ENCODE peak calls at places on chromosomes 3 and 15, in seven cellular contexts. T is IMR-90, O is fibroblast of mammary gland, X is endothelial cell of umbilical vein, Q is WERI-Rb-1, C is psoas muscle, V is A549. L is an unnamed sample.

GRCh38 chr3:169227911-169228310 is 435.6 kb downstream of the MECOM start:
- DNase-seq in T (peak), O (peak), X (peak), Q (no peak), C (no peak), V (no peak), L (no peak)

GRCh38 chr15:54772663-54773062 is 424.1 kb downstream of the RSL24D1 start:
- DNase-seq in T (no peak), O (no peak), X (no peak), Q (no peak), C (no peak), V (no peak), L (no peak)

GRCh38 chr3:197926418-197926817 is 23.6 kb upstream of the RPL35A start:
- DNase-seq in T (no peak), O (no peak), X (no peak), Q (no peak), C (no peak), V (peak), L (no peak)

GRCh38 chr3:10336761-10337160 is 15.8 kb upstream of the SEC13 start:
- DNase-seq in T (no peak), O (no peak), X (no peak), Q (no peak), C (no peak), V (no peak), L (no peak)

GRCh38 chr15:101354891-101355623 is 60.0 kb upstream of the SNRPA1 start:
- DNase-seq in T (no peak), O (no peak), X (no peak), Q (no peak), C (no peak), V (no peak), L (no peak)

GRCh38 chr3:11476814-11477213 is 166.9 kb downstream of the VGLL4 start:
- DNase-seq in T (no peak), O (no peak), X (peak), Q (no peak), C (no peak), V (no peak), L (no peak)

GRCh38 chr15:75049392-75049791 is 26.0 kb downstream of the PPCDC start:
- DNase-seq in T (peak), O (no peak), X (peak), Q (no peak), C (peak), V (no peak), L (no peak)

GRCh38 chr15:42118650-42119531 is 24.5 kb upstream of the PLA2G4D start:
- DNase-seq in T (no peak), O (no peak), X (no peak), Q (no peak), C (no peak), V (no peak), L (no peak)

GRCh38 chr3:9666704-9667445 is 17.6 kb downstream of the MTMR14 start:
- DNase-seq in T (no peak), O (no peak), X (no peak), Q (no peak), C (no peak), V (no peak), L (no peak)

GRCh38 chr15:71183063-71183462 is 67.8 kb downstream of the THSD4 start:
- DNase-seq in T (no peak), O (no peak), X (no peak), Q (no peak), C (no peak), V (no peak), L (no peak)

GRCh38 chr3:76122007-76122406 is 336.7 kb upstream of the ZNF717 start:
- DNase-seq in T (peak), O (peak), X (no peak), Q (no peak), C (no peak), V (no peak), L (no peak)

GRCh38 chr3:179526989-179527391 is 35.7 kb upstream of the ACTL6A start:
- DNase-seq in T (peak), O (peak), X (peak), Q (no peak), C (peak), V (peak), L (no peak)

GRCh38 chr15:73371812-73372211 is 3.1 kb upstream of the HCN4 start:
- DNase-seq in T (no peak), O (no peak), X (no peak), Q (no peak), C (no peak), V (no peak), L (no peak)

GRCh38 chr3:17088602-17089313 is 204.0 kb downstream of the PLCL2 start:
- DNase-seq in T (no peak), O (no peak), X (no peak), Q (no peak), C (no peak), V (no peak), L (no peak)

GRCh38 chr15:92118936-92119325 is 265.4 kb downstream of the SLCO3A1 start:
- DNase-seq in T (no peak), O (no peak), X (no peak), Q (no peak), C (no peak), V (no peak), L (no peak)

GRCh38 chr3:102006812-102007485 is 157.6 kb downstream of the NFKBIZ start:
- DNase-seq in T (peak), O (peak), X (peak), Q (no peak), C (no peak), V (peak), L (peak)

GRCh38 chr15:50234764-50235163 is 30.8 kb downstream of the HDC start:
- DNase-seq in T (no peak), O (no peak), X (no peak), Q (no peak), C (no peak), V (no peak), L (no peak)

GRCh38 chr3:10361375-10361774 is 40.5 kb upstream of the SEC13 start:
- DNase-seq in T (no peak), O (no peak), X (no peak), Q (no peak), C (no peak), V (no peak), L (no peak)

GRCh38 chr3:132543016-132543739 is 53.9 kb upstream of the ACKR4 start:
- DNase-seq in T (peak), O (peak), X (peak), Q (no peak), C (no peak), V (peak), L (peak)

GRCh38 chr3:173287361-173287760 is 110.2 kb upstream of the NLGN1 start:
- DNase-seq in T (no peak), O (no peak), X (no peak), Q (no peak), C (no peak), V (no peak), L (no peak)

GRCh38 chr15:75809986-75810750 is 33.1 kb upstream of the UBE2Q2 start:
- DNase-seq in T (no peak), O (peak), X (peak), Q (peak), C (no peak), V (peak), L (no peak)

GRCh38 chr3:39110041-39110639 is 2.7 kb downstream of the TTC21A start:
- DNase-seq in T (no peak), O (no peak), X (no peak), Q (no peak), C (no peak), V (no peak), L (no peak)

GRCh38 chr3:72180405-72180804 is 395.5 kb upstream of the PROK2 start:
- DNase-seq in T (no peak), O (no peak), X (no peak), Q (no peak), C (no peak), V (no peak), L (no peak)

GRCh38 chr3:90010341-90010740 is 902.9 kb downstream of the EPHA3 start:
- DNase-seq in T (peak), O (peak), X (no peak), Q (no peak), C (no peak), V (no peak), L (no peak)

GRCh38 chr3:13105181-13105580 is 32.0 kb upstream of the IQSEC1 start:
- DNase-seq in T (no peak), O (no peak), X (no peak), Q (no peak), C (no peak), V (no peak), L (no peak)

GRCh38 chr3:149971403-149972075 is 844 bp upstream of the PFN2 start:
- DNase-seq in T (peak), O (peak), X (peak), Q (peak), C (peak), V (no peak), L (no peak)

GRCh38 chr15:28098766-28099554 is at the start of gene OCA2:
- DNase-seq in T (peak), O (no peak), X (no peak), Q (peak), C (peak), V (peak), L (no peak)

GRCh38 chr3:42702982-42703694 is 540 bp upstream of the HHATL start:
- DNase-seq in T (no peak), O (no peak), X (no peak), Q (no peak), C (no peak), V (no peak), L (no peak)

GRCh38 chr3:20853890-20854289 is 667.9 kb upstream of the SGO1 start:
- DNase-seq in T (no peak), O (no peak), X (no peak), Q (no peak), C (no peak), V (no peak), L (no peak)

GRCh38 chr3:70531063-70531657 is 218.7 kb upstream of the MDFIC2 start:
- DNase-seq in T (peak), O (peak), X (peak), Q (no peak), C (no peak), V (peak), L (no peak)

GRCh38 chr3:11201246-11202024 is 47.1 kb downstream of the HRH1 start:
- DNase-seq in T (no peak), O (no peak), X (peak), Q (no peak), C (no peak), V (peak), L (no peak)

GRCh38 chr15:73924258-73924921 is 1.9 kb upstream of the LOXL1 start:
- DNase-seq in T (peak), O (peak), X (peak), Q (peak), C (peak), V (peak), L (no peak)

GRCh38 chr3:57530071-57530608 is 14.0 kb downstream of the DNAH12 start:
- DNase-seq in T (no peak), O (no peak), X (no peak), Q (no peak), C (no peak), V (no peak), L (no peak)

GRCh38 chr3:101381809-101382208 is 61.4 kb upstream of the IMPG2 start:
- DNase-seq in T (peak), O (peak), X (peak), Q (no peak), C (no peak), V (peak), L (peak)

GRCh38 chr3:12796171-12797123 is at the start of gene CAND2:
- DNase-seq in T (peak), O (peak), X (peak), Q (peak), C (peak), V (peak), L (no peak)

DNA sequence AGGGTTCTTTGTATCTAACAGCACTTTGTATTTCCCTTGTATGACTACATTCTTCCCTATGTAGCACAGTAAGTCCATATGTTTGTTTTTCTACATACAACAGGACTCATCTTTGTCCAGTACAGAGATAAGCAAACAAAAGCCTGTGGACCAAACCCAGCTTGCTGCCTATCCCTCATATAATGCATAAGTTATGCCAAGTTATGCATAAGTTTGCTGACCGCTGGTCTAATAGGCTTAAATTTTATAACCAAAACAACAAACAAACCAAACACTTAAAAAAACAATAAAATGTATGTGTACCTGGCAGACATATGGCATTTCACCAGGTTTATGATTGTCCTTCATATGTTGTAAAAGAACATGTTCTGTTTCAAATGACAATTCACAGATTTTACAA is 56.0 kb downstream of the ZNF280D start:
- DNase-seq in T (no peak), O (no peak), X (no peak), Q (no peak), C (no peak), V (no peak), L (no peak)
- TF ChIP-seq CTCF in T (no peak), O (no peak), X (no peak), Q (no peak), C (no peak), V (no peak), L (no peak)

GRCh38 chr15:96338772-96339661 is 8.5 kb downstream of the NR2F2 start:
- DNase-seq in T (no peak), O (peak), X (peak), Q (no peak), C (no peak), V (no peak), L (no peak)
- H3K4me3 ChIP-seq in T (peak), O (peak), X (peak), Q (no peak), C (peak), V (peak), L (peak)

DNA sequence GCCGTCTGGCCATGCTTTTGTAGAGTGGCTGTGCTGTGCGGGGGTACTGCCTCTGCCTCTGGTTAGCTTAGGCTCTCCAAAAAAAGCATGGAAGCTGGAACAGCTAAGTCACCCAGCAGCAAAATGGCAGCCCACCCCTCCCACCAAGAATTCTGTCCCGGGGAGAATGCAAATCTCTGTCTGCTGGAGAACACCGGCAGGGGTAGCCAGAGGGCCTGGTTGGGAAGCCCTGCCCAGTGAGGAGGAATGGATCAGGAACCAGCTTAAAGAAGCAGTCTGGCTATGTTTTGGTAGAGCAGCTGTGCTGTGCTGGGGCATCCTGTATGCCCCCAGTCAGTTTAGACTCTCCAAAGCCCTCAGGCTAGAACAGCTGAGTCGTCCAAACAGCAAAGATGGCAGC is 56.2 kb upstream of the PTPRG start:
- DNase-seq in T (no peak), O (no peak), X (no peak), Q (no peak), C (no peak), V (no peak), L (no peak)
- TF ChIP-seq CTCF in T (no peak), O (no peak), X (no peak), Q (no peak), C (no peak), V (no peak), L (no peak)

GRCh38 chr3:185366913-185367312 is 4.0 kb downstream of the MAP3K13 start:
- DNase-seq in T (no peak), O (no peak), X (no peak), Q (no peak), C (no peak), V (no peak), L (no peak)

GRCh38 chr3:185363662-185364203 is 797 bp downstream of the MAP3K13 start:
- DNase-seq in T (no peak), O (no peak), X (no peak), Q (no peak), C (no peak), V (no peak), L (no peak)

GRCh38 chr3:185365281-185366211 is 2.6 kb downstream of the MAP3K13 start:
- DNase-seq in T (no peak), O (no peak), X (no peak), Q (no peak), C (no peak), V (no peak), L (no peak)

GRCh38 chr3:185361920-185362319 is 1.0 kb upstream of the MAP3K13 start:
- DNase-seq in T (peak), O (peak), X (no peak), Q (no peak), C (no peak), V (no peak), L (peak)

GRCh38 chr3:185362850-185363661 is at the start of gene MAP3K13:
- DNase-seq in T (peak), O (peak), X (peak), Q (peak), C (peak), V (peak), L (peak)
- H3K4me3 ChIP-seq in T (peak), O (peak), X (peak), Q (peak), C (peak), V (peak), L (peak)

GRCh38 chr15:33324609-33325008 is 13.8 kb downstream of the RYR3 start:
- DNase-seq in T (no peak), O (no peak), X (no peak), Q (no peak), C (no peak), V (no peak), L (no peak)

GRCh38 chr15:33326908-33327307 is 16.1 kb downstream of the RYR3 start:
- DNase-seq in T (no peak), O (no peak), X (no peak), Q (no peak), C (no peak), V (no peak), L (no peak)

GRCh38 chr15:33320017-33320416 is 9.2 kb downstream of the RYR3 start:
- DNase-seq in T (no peak), O (no peak), X (no peak), Q (no peak), C (no peak), V (no peak), L (no peak)

GRCh38 chr15:33322091-33322490 is 11.3 kb downstream of the RYR3 start:
- DNase-seq in T (no peak), O (no peak), X (no peak), Q (no peak), C (peak), V (no peak), L (no peak)
- TF ChIP-seq CTCF in T (no peak), O (no peak), X (no peak), Q (no peak), C (no peak), V (no peak), L (no peak)

DNA sequence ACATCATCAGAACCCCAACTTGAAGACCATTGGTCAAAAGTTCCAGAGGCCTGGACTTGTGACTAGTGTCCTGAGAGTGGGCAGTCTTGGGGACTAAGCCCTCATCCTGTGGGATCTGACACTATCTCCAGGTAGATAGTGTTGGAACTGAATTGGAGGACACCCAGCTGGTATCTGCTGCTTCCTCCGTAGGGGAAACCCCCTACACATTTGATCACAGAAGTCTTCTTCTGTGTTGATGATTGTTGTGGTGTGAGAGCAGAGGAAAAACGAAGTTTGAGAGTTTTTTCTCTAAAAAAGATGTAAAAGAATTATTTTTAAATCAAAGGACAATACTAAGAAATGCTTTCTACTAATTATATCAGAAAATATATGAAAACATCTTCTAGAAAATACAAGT is 6.9 kb downstream of the NSMCE3 start:
- DNase-seq in T (no peak), O (no peak), X (no peak), Q (no peak), C (no peak), V (no peak), L (no peak)
- H3K4me3 ChIP-seq in T (no peak), O (no peak), X (no peak), Q (no peak), C (no peak), V (no peak), L (no peak)

GRCh38 chr3:24579008-24579407 is 84.4 kb upstream of the THRB start:
- DNase-seq in T (no peak), O (no peak), X (no peak), Q (peak), C (no peak), V (no peak), L (no peak)

GRCh38 chr3:24588568-24588967 is 93.9 kb upstream of the THRB start:
- DNase-seq in T (no peak), O (no peak), X (peak), Q (no peak), C (no peak), V (no peak), L (no peak)

GRCh38 chr3:24586920-24587319 is 92.3 kb upstream of the THRB start:
- DNase-seq in T (no peak), O (no peak), X (no peak), Q (peak), C (no peak), V (no peak), L (no peak)

GRCh38 chr3:24578324-24578723 is 83.7 kb upstream of the THRB start:
- DNase-seq in T (no peak), O (no peak), X (no peak), Q (no peak), C (no peak), V (no peak), L (no peak)

DNA sequence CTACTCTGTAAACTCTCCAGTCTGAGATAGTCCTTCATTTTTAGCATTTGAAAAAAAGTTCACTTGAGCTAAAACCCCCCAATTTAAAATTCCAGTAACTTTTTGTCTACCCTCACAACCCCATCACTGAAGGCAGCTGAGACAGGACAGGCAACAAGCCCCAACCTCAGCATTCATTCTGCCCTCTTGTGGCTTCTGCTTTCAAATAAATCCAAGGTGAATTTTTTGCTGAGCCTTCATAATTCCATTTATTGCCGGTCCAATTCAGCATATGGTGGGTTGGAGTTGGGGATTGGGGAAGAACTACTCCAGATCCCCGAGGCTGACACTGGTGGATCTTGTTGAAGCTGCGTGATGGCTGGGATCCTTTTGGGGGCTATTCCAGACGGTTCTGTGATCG is 88.4 kb upstream of the THRB start:
- DNase-seq in T (no peak), O (peak), X (no peak), Q (no peak), C (no peak), V (peak), L (no peak)
- TF ChIP-seq CTCF in T (no peak), O (peak), X (no peak), Q (peak), C (peak), V (peak), L (peak)

GRCh38 chr3:183253364-183253960 is 409 bp downstream of the B3GNT5 start:
- DNase-seq in T (peak), O (peak), X (peak), Q (peak), C (peak), V (peak), L (no peak)
- H3K4me3 ChIP-seq in T (peak), O (peak), X (peak), Q (peak), C (peak), V (peak), L (peak)

DNA sequence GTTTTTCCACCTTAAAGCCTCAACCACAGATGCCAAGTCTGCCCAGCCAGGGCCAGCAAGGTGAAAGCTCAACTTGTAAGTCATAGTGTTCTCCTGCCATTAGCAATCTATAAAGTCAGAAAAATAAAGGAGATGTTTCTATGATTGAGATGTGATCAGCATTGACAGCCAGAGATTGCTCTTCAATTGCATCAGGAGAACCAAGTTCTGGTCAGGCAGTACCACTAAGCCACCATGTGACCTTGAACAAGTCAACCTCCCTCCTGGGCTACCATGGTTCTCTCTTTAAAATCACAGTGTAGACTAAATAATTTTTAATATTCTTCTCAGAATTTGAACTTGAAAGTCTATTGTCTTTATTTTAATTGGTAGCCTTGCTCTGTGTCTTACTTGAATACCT is 220.3 kb upstream of the HES1 start:
- DNase-seq in T (no peak), O (no peak), X (no peak), Q (no peak), C (no peak), V (no peak), L (no peak)
- TF ChIP-seq CTCF in T (no peak), O (no peak), X (no peak), Q (no peak), C (no peak), V (no peak), L (no peak)